ENCODE peak calls at places on chromosomes 7 and 10, in five cellular contexts. One of them, this sample, is unnamed.

GRCh38 chr7:41994046-41994745 is 242.8 kb downstream of the GLI3 start:
- DNase-seq in activated CD4-positive, alpha-beta T cell treated with anti-CD3 and anti-CD28 coated beads, Interleukin-2, amount 10 ng/mL, durations not matched to agents 7 days and 5 days: no peak
- DNase-seq in left cardiac atrium: no peak
- DNase-seq in stimulated activated naive CD8-positive, alpha-beta T cell treated with anti-CD3 and anti-CD28 coated beads, Interleukin-15, amount 100 ng/mL, for 72 hours: no peak
- DNase-seq in midbrain: no peak
- DNase-seq in this sample: no peak

GRCh38 chr10:72828294-72828693 is 65.2 kb upstream of the OIT3 start:
- DNase-seq in left cardiac atrium: no peak
- DNase-seq in activated CD4-positive, alpha-beta T cell treated with anti-CD3 and anti-CD28 coated beads, Interleukin-2, amount 10 ng/mL, durations not matched to agents 7 days and 5 days: no peak
- DNase-seq in midbrain: no peak
- DNase-seq in stimulated activated naive CD8-positive, alpha-beta T cell treated with anti-CD3 and anti-CD28 coated beads, Interleukin-15, amount 100 ng/mL, for 72 hours: no peak
- DNase-seq in this sample: no peak

GRCh38 chr7:11775401-11775800 is 56.6 kb downstream of the THSD7A start:
- DNase-seq in stimulated activated naive CD8-positive, alpha-beta T cell treated with anti-CD3 and anti-CD28 coated beads, Interleukin-15, amount 100 ng/mL, for 72 hours: no peak
- DNase-seq in activated CD4-positive, alpha-beta T cell treated with anti-CD3 and anti-CD28 coated beads, Interleukin-2, amount 10 ng/mL, durations not matched to agents 7 days and 5 days: no peak
- DNase-seq in left cardiac atrium: no peak
- DNase-seq in midbrain: no peak
- DNase-seq in this sample: no peak

GRCh38 chr10:114115661-114116060 is 58.3 kb downstream of the CCDC186 start:
- DNase-seq in left cardiac atrium: no peak
- DNase-seq in activated CD4-positive, alpha-beta T cell treated with anti-CD3 and anti-CD28 coated beads, Interleukin-2, amount 10 ng/mL, durations not matched to agents 7 days and 5 days: no peak
- DNase-seq in stimulated activated naive CD8-positive, alpha-beta T cell treated with anti-CD3 and anti-CD28 coated beads, Interleukin-15, amount 100 ng/mL, for 72 hours: no peak
- DNase-seq in midbrain: no peak
- DNase-seq in this sample: no peak

GRCh38 chr10:63208981-63209380 is 75.9 kb downstream of the NRBF2 start:
- DNase-seq in midbrain: no peak
- DNase-seq in activated CD4-positive, alpha-beta T cell treated with anti-CD3 and anti-CD28 coated beads, Interleukin-2, amount 10 ng/mL, durations not matched to agents 7 days and 5 days: no peak
- DNase-seq in left cardiac atrium: no peak
- DNase-seq in stimulated activated naive CD8-positive, alpha-beta T cell treated with anti-CD3 and anti-CD28 coated beads, Interleukin-15, amount 100 ng/mL, for 72 hours: no peak
- DNase-seq in this sample: no peak

GRCh38 chr10:70669015-70669414 is 3.3 kb upstream of the ADAMTS14 start:
- DNase-seq in activated CD4-positive, alpha-beta T cell treated with anti-CD3 and anti-CD28 coated beads, Interleukin-2, amount 10 ng/mL, durations not matched to agents 7 days and 5 days: no peak
- DNase-seq in left cardiac atrium: no peak
- DNase-seq in midbrain: no peak
- DNase-seq in stimulated activated naive CD8-positive, alpha-beta T cell treated with anti-CD3 and anti-CD28 coated beads, Interleukin-15, amount 100 ng/mL, for 72 hours: no peak
- DNase-seq in this sample: no peak

GRCh38 chr7:38160003-38160571 is 18.0 kb upstream of the STARD3NL start:
- DNase-seq in left cardiac atrium: no peak
- DNase-seq in stimulated activated naive CD8-positive, alpha-beta T cell treated with anti-CD3 and anti-CD28 coated beads, Interleukin-15, amount 100 ng/mL, for 72 hours: no peak
- DNase-seq in activated CD4-positive, alpha-beta T cell treated with anti-CD3 and anti-CD28 coated beads, Interleukin-2, amount 10 ng/mL, durations not matched to agents 7 days and 5 days: no peak
- DNase-seq in midbrain: no peak
- DNase-seq in this sample: no peak

GRCh38 chr10:133090101-133090500 is 2.4 kb downstream of the ADGRA1 start:
- DNase-seq in midbrain: no peak
- DNase-seq in left cardiac atrium: no peak
- DNase-seq in activated CD4-positive, alpha-beta T cell treated with anti-CD3 and anti-CD28 coated beads, Interleukin-2, amount 10 ng/mL, durations not matched to agents 7 days and 5 days: no peak
- DNase-seq in stimulated activated naive CD8-positive, alpha-beta T cell treated with anti-CD3 and anti-CD28 coated beads, Interleukin-15, amount 100 ng/mL, for 72 hours: no peak
- DNase-seq in this sample: no peak

GRCh38 chr10:25261110-25261509 is 86.3 kb downstream of the GPR158 start:
- DNase-seq in stimulated activated naive CD8-positive, alpha-beta T cell treated with anti-CD3 and anti-CD28 coated beads, Interleukin-15, amount 100 ng/mL, for 72 hours: no peak
- DNase-seq in activated CD4-positive, alpha-beta T cell treated with anti-CD3 and anti-CD28 coated beads, Interleukin-2, amount 10 ng/mL, durations not matched to agents 7 days and 5 days: no peak
- DNase-seq in left cardiac atrium: no peak
- DNase-seq in midbrain: no peak
- DNase-seq in this sample: no peak

GRCh38 chr7:116674508-116675173 is 2.6 kb downstream of the MET start:
- DNase-seq in left cardiac atrium: no peak
- DNase-seq in activated CD4-positive, alpha-beta T cell treated with anti-CD3 and anti-CD28 coated beads, Interleukin-2, amount 10 ng/mL, durations not matched to agents 7 days and 5 days: no peak
- DNase-seq in stimulated activated naive CD8-positive, alpha-beta T cell treated with anti-CD3 and anti-CD28 coated beads, Interleukin-15, amount 100 ng/mL, for 72 hours: no peak
- DNase-seq in midbrain: no peak
- DNase-seq in this sample: no peak

This sample was measured in effector memory CD4-positive, alpha-beta T cell.